ENCODE peak calls at places on chromosomes 13 and 19, in six cellular contexts. R, L, X, Y, M and A are unnamed samples.
A peak's percentile ranks its signal among the peaks of the same experiment; 100 is the strongest.

GRCh38 chr13:31227870-31228269 is 28.1 kb downstream of the B3GLCT start:
- DNase-seq in R (no peak), L (no peak), X (no peak), Y (no peak), M (no peak), A (no peak)

GRCh38 chr13:97851269-97851668 is 102.2 kb upstream of the IPO5 start:
- DNase-seq in R (no peak), L (no peak), X (no peak), Y (no peak), M (no peak), A (no peak)

GRCh38 chr19:18415177-18415867 is 3.9 kb upstream of the SSBP4 start:
- DNase-seq in R (no peak), L (peak; percentile 83), X (peak; percentile 49), Y (peak; percentile 69), M (peak; percentile 89), A (no peak)

GRCh38 chr19:1243768-1244692 is 2.5 kb downstream of the ATP5F1D start:
- DNase-seq in R (peak; percentile 57), L (peak; percentile 94), X (peak; percentile 93), Y (peak; percentile 88), M (no peak), A (peak; percentile 73)

GRCh38 chr13:41816057-41816456 is 144.9 kb downstream of the VWA8 start:
- DNase-seq in R (no peak), L (no peak), X (no peak), Y (no peak), M (no peak), A (no peak)

GRCh38 chr13:33639158-33639557 is 178.8 kb upstream of the RFC3 start:
- DNase-seq in R (peak; percentile 30), L (no peak), X (no peak), Y (no peak), M (no peak), A (no peak)

GRCh38 chr19:41945135-41945766 is 13.9 kb downstream of the RABAC1 start:
- DNase-seq in R (no peak), L (no peak), X (peak; percentile 27), Y (peak; percentile 48), M (no peak), A (no peak)

GRCh38 chr19:46373573-46374359 is 26.9 kb downstream of the PPP5C start:
- DNase-seq in R (peak; percentile 98), L (peak; percentile 92), X (peak; percentile 99), Y (peak; percentile 98), M (no peak), A (no peak)

GRCh38 chr13:25752957-25753540 is 298.8 kb downstream of the SHISA2 start:
- DNase-seq in R (peak; percentile 71), L (no peak), X (peak; percentile 17), Y (no peak), M (peak; percentile 47), A (peak; percentile 91)

GRCh38 chr19:54921082-54921481 is 15.1 kb downstream of the NCR1 start:
- DNase-seq in R (no peak), L (no peak), X (no peak), Y (no peak), M (no peak), A (no peak)

GRCh38 chr13:102440259-102440936 is 38.5 kb upstream of the FGF14 start:
- DNase-seq in R (peak; percentile 67), L (no peak), X (peak; percentile 83), Y (no peak), M (no peak), A (no peak)

GRCh38 chr13:108859202-108860012 is 230.0 kb downstream of the MYO16 start:
- DNase-seq in R (peak; percentile 4), L (no peak), X (no peak), Y (no peak), M (peak; percentile 95), A (peak; percentile 43)

GRCh38 chr19:17467471-17468301 is 2.6 kb upstream of the SLC27A1 start:
- DNase-seq in R (no peak), L (no peak), X (no peak), Y (no peak), M (no peak), A (no peak)

GRCh38 chr13:20891768-20892167 is 10.8 kb downstream of the XPO4 start:
- DNase-seq in R (no peak), L (no peak), X (no peak), Y (no peak), M (no peak), A (no peak)

GRCh38 chr19:1663854-1664253 is 11.4 kb upstream of the TCF3 start:
- DNase-seq in R (no peak), L (no peak), X (no peak), Y (no peak), M (no peak), A (no peak)

DNA sequence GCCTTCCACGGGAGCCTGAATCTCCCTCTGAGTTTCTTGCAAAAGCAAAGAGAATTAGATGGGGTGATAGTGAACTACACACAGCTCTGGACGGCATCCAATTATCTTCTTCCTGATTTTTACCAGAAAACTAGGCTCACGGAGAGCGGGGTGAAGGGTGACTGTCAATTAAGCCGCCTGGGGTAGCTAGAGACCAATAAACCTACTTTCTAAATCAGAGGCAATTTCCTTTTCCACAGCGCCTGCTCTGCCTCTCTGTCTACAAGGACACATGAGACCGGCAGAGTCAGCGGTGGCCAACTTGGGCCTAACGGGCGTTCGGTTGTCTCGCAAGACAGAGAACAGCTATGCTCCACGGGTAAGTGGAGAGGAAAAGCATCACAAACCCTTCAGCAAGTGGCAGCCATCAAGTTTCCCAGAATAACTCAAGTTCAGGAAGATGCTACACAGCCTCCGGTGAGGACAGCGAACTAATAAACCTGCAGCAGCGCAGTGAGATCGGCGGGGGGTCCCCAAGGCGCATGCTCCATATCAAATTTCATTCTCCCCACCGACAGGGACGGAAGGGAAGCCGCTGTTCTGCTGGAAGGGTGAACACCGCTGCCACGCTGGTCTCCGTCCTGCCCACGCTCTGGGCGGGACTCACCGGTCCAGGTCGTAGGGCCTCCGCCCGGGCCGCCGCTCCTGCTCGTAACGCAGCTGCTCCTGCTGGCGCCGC is 25.7 kb upstream of the TINCR start:
- DNase-seq in R (no peak), L (no peak), X (no peak), Y (no peak), M (no peak), A (no peak)
- TF ChIP-seq CTCF in R (no peak), L (no peak), X (no peak), Y (no peak), M (no peak), A (no peak)

DNA sequence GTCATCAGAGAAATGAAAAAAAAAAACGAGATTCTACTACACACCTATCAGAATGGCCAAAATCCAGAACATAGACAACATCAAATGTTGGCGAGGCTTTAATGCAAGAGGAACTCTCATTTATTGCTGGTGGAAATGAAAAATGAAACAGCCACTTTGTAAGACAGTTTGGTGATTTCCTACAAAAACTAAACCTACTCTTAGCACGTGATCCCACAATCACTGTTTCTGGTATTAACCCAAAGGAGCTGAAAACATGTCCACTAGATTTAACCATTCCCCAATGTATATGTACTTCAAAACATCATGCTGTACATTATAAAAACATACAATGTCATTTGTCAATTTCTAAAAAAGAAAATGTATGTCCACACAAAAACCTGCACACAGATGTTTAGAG is 13.0 kb downstream of the MYCBP2 start:
- DNase-seq in R (no peak), L (no peak), X (no peak), Y (no peak), M (no peak), A (no peak)
- H3K4me3 ChIP-seq in R (no peak overlapping the region), L (no peak overlapping the region), X (no peak overlapping the region), Y (no peak overlapping the region), M (no peak overlapping the region), A (no peak overlapping the region)

DNA sequence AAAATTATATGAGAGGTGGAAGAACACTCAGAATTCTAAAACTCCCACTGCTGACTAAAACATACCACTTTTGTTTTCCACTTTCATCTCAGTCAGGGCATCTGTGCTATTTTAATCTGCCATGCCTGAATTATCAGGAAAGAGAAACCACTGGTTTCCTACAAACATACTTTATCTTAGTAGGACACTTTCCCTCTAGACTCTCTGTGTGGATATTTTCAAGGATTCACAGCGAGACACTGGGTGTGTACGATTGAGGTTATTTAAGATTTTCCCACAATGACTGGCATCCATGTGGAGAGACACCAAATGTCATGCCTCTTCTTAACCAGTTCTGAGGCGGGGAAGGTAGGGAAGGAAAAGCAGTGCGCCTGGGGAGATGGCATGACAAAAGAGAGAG is 212.2 kb downstream of the ENOX1 start:
- DNase-seq in R (no peak), L (no peak), X (no peak), Y (no peak), M (no peak), A (no peak)
- TF ChIP-seq CTCF in R (no peak), L (no peak), X (no peak), Y (no peak), M (no peak), A (no peak)

DNA sequence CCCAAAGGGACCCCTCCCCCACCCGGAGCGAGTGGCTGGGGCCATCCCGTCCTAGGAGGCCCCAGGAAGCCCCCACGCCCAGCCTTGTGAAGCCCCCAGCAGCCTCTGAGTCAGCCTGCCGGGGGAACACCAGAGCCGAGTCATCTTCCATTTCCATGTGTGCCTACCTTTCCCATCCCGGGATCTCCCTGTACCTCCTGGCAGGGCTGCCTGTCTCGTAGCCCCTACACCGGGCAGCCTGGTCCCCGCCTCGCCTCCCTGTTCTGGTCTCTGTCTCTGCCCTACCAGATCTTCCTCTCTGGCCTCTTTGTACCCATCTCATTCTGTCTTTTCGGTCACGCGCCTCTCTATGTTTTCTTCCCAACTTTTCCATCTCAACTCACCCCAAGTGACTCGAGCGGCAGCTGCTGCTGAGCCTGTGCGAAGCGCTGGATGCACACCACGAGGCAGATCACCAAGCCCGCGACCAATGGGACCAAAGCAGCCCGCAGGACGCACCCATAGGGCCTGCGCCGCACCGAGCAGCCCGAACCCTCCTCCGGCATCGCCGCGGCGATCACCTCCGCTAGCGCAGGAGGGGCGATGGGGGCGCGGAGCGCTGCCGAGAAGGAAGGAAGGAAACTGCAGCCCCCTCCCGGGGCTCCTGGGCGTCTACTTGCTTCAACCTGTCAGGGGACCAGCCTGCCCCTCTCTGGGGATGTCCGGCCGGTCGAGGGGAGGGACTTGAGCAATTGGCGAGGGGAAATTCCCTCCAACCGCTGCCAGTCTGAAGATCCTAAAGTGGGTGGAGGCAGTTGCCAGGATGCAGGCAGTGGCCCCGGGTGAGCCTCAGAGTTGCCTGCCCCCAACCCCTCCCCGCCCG is at the start of gene CD70:
- DNase-seq in R (no peak), L (peak; percentile 83), X (no peak), Y (no peak), M (no peak), A (no peak)
- H3K4me3 ChIP-seq in R (no peak within 1 kb of the TSS), L (peak within 1 kb of the TSS; percentile 11), X (no peak within 1 kb of the TSS), Y (peak within 1 kb of the TSS; percentile 50), M (peak within 1 kb of the TSS; percentile 32), A (peak within 1 kb of the TSS; percentile 36)

DNA sequence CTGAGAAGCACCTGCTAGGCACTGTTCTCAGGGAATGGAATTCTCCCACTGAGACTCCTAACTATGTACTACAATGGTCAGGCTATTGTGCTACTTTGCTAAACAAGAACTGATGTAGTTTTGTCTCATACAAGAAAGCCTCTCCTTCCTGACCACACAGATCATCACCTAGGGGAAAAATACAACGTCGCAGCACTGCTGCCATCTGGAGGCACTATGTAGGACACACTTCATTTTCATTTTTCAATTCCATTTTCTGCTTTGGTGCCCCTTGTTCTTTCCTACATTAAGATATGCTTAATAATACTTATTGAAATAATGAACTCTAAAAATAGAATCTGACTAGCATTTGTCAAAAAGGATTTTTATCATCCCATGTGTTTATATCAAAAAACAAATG is 21.1 kb downstream of the PROSER1 start:
- DNase-seq in R (peak; percentile 35), L (no peak), X (peak; percentile 9), Y (no peak), M (no peak), A (no peak)
- TF ChIP-seq CTCF in R (peak; percentile 58), L (no peak), X (peak; percentile 40), Y (no peak), M (peak; percentile 43), A (peak; percentile 62)